ENCODE peak calls at places on chromosomes 4 and X, in six cellular contexts. Y is IMR-90, T is H9, S is neuronal stem cell, V is H1, Z is mesenchymal stem cell. X is an unnamed sample.

GRCh38 chr4:90120037-90120436 is 7.2 kb upstream of the CCSER1 start:
- DNase-seq in T (no peak), V (no peak), S (no peak), Z (no peak), Y (no peak), X (no peak)

GRCh38 chr4:6128221-6128871 is 72.0 kb downstream of the JAKMIP1 start:
- DNase-seq in Z (no peak), T (no peak), V (no peak), Y (no peak), S (peak), X (no peak)

GRCh38 chr4:8222609-8223391 is 23.7 kb downstream of the SH3TC1 start:
- DNase-seq in Y (no peak), Z (no peak), V (no peak), T (no peak), S (no peak), X (no peak)

GRCh38 chr4:168615294-168615693 is 118.4 kb downstream of the PALLD start:
- DNase-seq in Z (no peak), S (peak), T (no peak), Y (peak), V (no peak), X (no peak)

GRCh38 chr4:4696521-4696920 is 154.7 kb upstream of the STX18 start:
- DNase-seq in S (peak), V (no peak), T (no peak), Y (no peak), Z (no peak), X (no peak)

GRCh38 chrX:130170752-130171445 is 863 bp upstream of the RAB33A start:
- DNase-seq in V (no peak), Y (no peak), S (peak), T (peak), Z (peak), X (peak)

GRCh38 chr4:242121-242848 is 63.0 kb downstream of the ZNF732 start:
- DNase-seq in T (peak), V (peak), S (no peak), Z (peak), Y (peak), X (peak)

GRCh38 chrX:39815621-39816020 is 282.1 kb downstream of the BCOR start:
- DNase-seq in V (no peak), Y (peak), Z (peak), T (peak), S (no peak), X (no peak)

GRCh38 chrX:17500145-17500579 is 125.2 kb downstream of the NHS start:
- DNase-seq in Y (peak), T (no peak), S (no peak), Z (no peak), V (no peak), X (no peak)

GRCh38 chr4:140038031-140038533 is 115.9 kb downstream of the MAML3 start:
- DNase-seq in Z (peak), Y (peak), V (no peak), T (no peak), S (no peak), X (no peak)

GRCh38 chr4:173910911-173911310 is 372.6 kb downstream of the FBXO8 start:
- DNase-seq in S (no peak), Y (no peak), T (no peak), V (no peak), Z (no peak), X (no peak)

GRCh38 chrX:132480581-132481203 is 8.1 kb downstream of the MBNL3 start:
- DNase-seq in Y (peak), V (no peak), Z (peak), T (no peak), S (no peak), X (peak)

GRCh38 chr4:8516996-8517550 is 63.1 kb upstream of the GPR78 start:
- DNase-seq in S (no peak), V (no peak), Z (no peak), T (no peak), Y (no peak), X (peak)

GRCh38 chrX:150475466-150475865 is 93.0 kb upstream of the MTM1 start:
- DNase-seq in Z (no peak), S (no peak), Y (peak), V (no peak), T (no peak), X (no peak)

GRCh38 chrX:130285069-130285620 is 16.4 kb upstream of the ZNF280C start:
- DNase-seq in S (no peak), T (no peak), V (no peak), Z (no peak), Y (no peak), X (peak)

GRCh38 chr4:176036585-176037205 is 28.9 kb upstream of the WDR17 start:
- DNase-seq in S (no peak), T (no peak), V (no peak), Z (no peak), Y (no peak), X (no peak)

GRCh38 chrX:18793601-18794089 is 86.2 kb downstream of the PPEF1 start:
- DNase-seq in Y (no peak), V (no peak), T (peak), S (no peak), Z (peak), X (no peak)

GRCh38 chrX:112840382-112841113 is at the start of gene AMOT:
- DNase-seq in T (peak), V (peak), S (peak), Y (peak), Z (peak), X (peak)

GRCh38 chrX:155144926-155145325 is 71.3 kb upstream of the VBP1 start:
- DNase-seq in Z (no peak), Y (no peak), T (no peak), S (no peak), V (no peak), X (peak)

GRCh38 chrX:124440674-124441073 is 94.3 kb downstream of the SH2D1A start:
- DNase-seq in V (no peak), Y (no peak), Z (no peak), T (no peak), S (no peak), X (no peak)

GRCh38 chr4:110119880-110120279 is 78.5 kb downstream of the ELOVL6 start:
- DNase-seq in V (no peak), Y (peak), S (peak), T (no peak), Z (peak), X (peak)

GRCh38 chr4:148831945-148832344 is 389.7 kb upstream of the NR3C2 start:
- DNase-seq in Y (peak), Z (peak), T (no peak), V (no peak), S (no peak), X (no peak)

GRCh38 chrX:133838761-133839676 is 146.4 kb downstream of the GPC3 start:
- DNase-seq in V (peak), S (peak), T (peak), Y (peak), Z (peak), X (no peak)

GRCh38 chrX:36909584-36909983 is 98.6 kb upstream of the FAM47C start:
- DNase-seq in V (no peak), S (no peak), Y (no peak), T (no peak), Z (no peak), X (no peak)
- H4K91ac ChIP-seq in V (no peak), S (no peak), Y (no peak), T (no peak), Z (no peak), X (no peak)

GRCh38 chr4:86993909-86994672 is 59.3 kb downstream of the AFF1 start:
- DNase-seq in V (no peak), S (no peak), Z (no peak), Y (no peak), T (no peak), X (no peak)
- H3K14ac ChIP-seq in V (no peak), S (no peak), Z (no peak), Y (no peak), T (no peak), X (no peak)

DNA sequence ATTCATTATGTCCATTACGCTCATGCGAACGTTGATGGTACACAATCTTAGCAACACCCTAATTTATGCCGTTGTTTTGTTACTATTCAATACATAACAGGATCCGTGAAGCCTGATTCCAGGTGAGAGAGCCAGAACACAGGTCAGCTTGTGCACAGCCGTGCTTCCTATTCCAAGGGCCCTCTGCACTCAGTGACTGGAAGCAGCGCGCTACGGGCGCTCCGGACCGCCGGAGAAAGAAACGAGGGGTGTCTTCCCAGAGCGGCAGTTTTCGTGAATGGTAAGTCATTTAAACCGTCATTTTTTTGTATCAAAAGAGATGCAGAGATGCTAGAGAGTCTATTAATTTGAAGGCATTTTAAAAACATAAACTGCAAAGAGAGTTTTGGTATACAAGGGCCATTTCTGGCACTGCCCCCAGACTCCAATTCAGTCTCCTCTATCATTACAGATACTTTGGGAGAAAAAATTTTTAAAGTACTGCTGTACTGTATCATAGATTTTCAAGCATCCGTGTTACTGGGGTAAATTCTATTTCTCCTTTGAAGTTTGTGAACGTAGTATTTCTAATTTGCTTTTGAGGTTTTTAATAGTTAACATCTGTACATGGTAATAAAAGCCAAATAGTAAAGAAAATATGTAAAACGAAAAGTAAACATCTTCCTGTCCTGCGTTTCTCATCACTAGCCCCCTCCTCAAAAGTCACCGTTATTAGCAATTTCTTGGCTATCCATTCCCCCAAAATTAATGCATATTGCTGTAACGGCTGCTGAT is 6.6 kb downstream of the SLC25A5 start:
- DNase-seq in V (no peak), Y (no peak), Z (no peak), S (no peak), T (no peak), X (no peak)
- H4K91ac ChIP-seq in V (no peak), Y (no peak), Z (no peak), S (no peak), T (no peak), X (no peak)

GRCh38 chrX:3195845-3196244 is 150.6 kb downstream of the MXRA5 start:
- DNase-seq in V (no peak), S (no peak), T (no peak), Z (no peak), Y (no peak), X (no peak)
- H3K14ac ChIP-seq in V (no peak), S (no peak), T (no peak), Z (no peak), Y (no peak), X (no peak)

DNA sequence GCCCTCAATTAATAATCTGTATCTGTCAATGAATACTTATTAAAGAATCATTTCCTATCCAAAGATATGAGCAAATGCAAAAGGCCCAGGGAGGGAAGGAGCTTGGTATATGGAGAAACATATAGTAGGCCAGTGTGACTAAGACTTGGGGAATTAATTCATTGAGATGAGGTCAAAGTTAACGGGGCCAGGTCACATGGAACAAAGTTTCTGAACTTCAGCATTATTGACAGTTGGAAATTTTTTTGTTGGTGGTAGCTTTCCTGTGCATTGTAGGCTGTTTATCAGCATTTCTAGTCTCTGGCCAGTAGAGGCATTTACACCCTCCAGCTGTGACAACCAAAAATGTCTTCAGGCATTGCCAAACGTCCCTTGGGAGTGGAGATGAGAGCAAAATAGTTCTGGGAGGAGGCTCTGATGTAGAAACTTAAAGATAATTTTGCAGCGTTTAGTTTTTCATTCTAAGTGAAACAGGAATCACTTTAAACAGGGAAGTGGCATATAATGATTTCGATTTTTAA is 202.0 kb downstream of the SLC4A4 start:
- DNase-seq in V (no peak), S (no peak), T (no peak), Y (no peak), Z (peak), X (peak)
- H4K91ac ChIP-seq in V (no peak), S (no peak), T (no peak), Y (no peak), Z (no peak), X (no peak)

DNA sequence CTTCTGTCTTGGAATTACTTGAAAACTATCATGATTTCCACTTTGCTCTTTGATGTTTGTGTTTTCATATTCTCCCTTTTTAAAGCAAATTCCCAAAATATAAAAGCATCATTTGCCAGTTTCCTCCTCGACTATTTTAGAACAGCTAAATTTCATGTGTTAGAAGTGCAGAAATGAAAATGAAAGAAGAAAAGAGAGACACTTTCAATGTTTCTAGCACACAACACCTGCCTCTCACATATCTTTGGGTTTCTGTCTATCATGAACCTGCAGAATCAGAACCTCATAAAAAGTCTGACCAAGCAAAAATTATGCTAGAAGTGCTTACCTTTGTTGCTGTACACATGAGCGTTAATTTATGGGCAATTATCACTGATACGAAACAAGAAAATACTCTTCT is 1.9 kb upstream of the NEUROG2 start:
- DNase-seq in V (no peak), Y (no peak), T (no peak), S (no peak), Z (no peak), X (no peak)
- H3K14ac ChIP-seq in V (no peak), Y (no peak), T (no peak), S (no peak), Z (no peak), X (no peak)

GRCh38 chr4:183364025-183364424 is 41.8 kb upstream of the CLDN24 start:
- DNase-seq in Y (no peak), V (no peak), S (no peak), Z (no peak), T (peak), X (no peak)
- H4K91ac ChIP-seq in Y (no peak), V (no peak), S (no peak), Z (no peak), T (no peak), X (no peak)

GRCh38 chr4:183097251-183098079 is 1.6 kb upstream of the WWC2 start:
- DNase-seq in Z (peak), Y (no peak), S (peak), T (peak), V (no peak), X (no peak)

GRCh38 chr4:183098723-183099536 is at the start of gene WWC2:
- DNase-seq in V (peak), S (peak), Y (peak), Z (peak), T (peak), X (peak)

GRCh38 chr4:183096276-183096965 is 2.6 kb upstream of the WWC2 start:
- DNase-seq in V (no peak), S (no peak), Y (no peak), T (no peak), Z (peak), X (no peak)

GRCh38 chr4:183099537-183100297 is 660 bp downstream of the WWC2 start:
- DNase-seq in Z (peak), V (no peak), T (peak), S (peak), Y (no peak), X (peak)

GRCh38 chr4:183098080-183098722 is 856 bp upstream of the WWC2 start:
- DNase-seq in Y (peak), S (peak), V (no peak), Z (peak), T (no peak), X (peak)
- H3K14ac ChIP-seq in Y (peak), S (peak), V (no peak), Z (peak), T (peak), X (peak)

DNA sequence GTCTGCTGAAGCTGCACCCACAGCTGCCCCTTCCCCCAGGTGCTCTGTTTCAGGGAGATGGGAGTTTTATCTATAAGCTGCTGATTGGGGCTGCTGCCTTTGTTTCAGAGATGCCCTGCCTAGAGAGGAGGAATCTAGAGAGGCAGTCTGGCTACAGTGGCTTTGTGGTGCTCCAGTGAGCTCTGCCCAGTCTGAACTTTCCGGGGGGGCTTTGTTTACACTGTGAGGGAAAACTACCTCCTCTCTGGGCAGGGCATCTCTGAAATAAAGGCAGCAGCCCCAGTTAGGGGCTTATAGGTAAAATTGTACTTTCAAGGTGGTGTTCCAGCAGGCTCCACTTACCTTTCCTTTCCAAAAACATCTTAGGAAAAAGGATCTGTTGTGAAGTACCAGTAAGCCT is 242.2 kb downstream of the SPRY1 start:
- DNase-seq in Z (no peak), V (no peak), S (no peak), T (no peak), Y (no peak), X (no peak)
- H4K91ac ChIP-seq in Z (no peak), V (no peak), S (no peak), T (no peak), Y (no peak), X (no peak)

X was measured in trophoblast cell.